ENCODE peak calls at places on chromosomes 2 and 18, in eight cellular contexts. N is esophagus squamous epithelium, Z is AG04450, S is dorsolateral prefrontal cortex, H is bronchial epithelial cell, I is left lung, L is GM23338, E is tibial artery. X is an unnamed sample. For H3K27me3, the result is how much of the 10 kb centered on the place peaks cover.

GRCh38 chr2:119580550-119581072 is 36.4 kb downstream of the CFAP221 start:
- DNase-seq in N (no peak), Z (no peak), S (no peak), H (no peak), I (no peak), L (no peak), E (no peak), X (no peak)

GRCh38 chr18:48732767-48733424 is 194.1 kb downstream of the CTIF start:
- DNase-seq in N (no peak), Z (no peak), S (no peak), H (peak), I (no peak), L (no peak), E (no peak), X (no peak)

GRCh38 chr2:134927195-134927594 is 8.6 kb downstream of the CCNT2 start:
- DNase-seq in N (no peak), Z (no peak), S (no peak), H (peak), I (no peak), L (no peak), E (no peak), X (no peak)

GRCh38 chr18:78558948-78559347 is 420.7 kb upstream of the SALL3 start:
- DNase-seq in N (no peak), Z (no peak), S (no peak), H (no peak), I (no peak), L (no peak), E (no peak), X (no peak)

GRCh38 chr2:42618972-42619371 is 50.5 kb downstream of the MTA3 start:
- DNase-seq in N (no peak), Z (no peak), S (no peak), H (peak), I (no peak), L (no peak), E (no peak), X (no peak)

GRCh38 chr2:9779572-9780264 is 63.6 kb upstream of the TAF1B start:
- DNase-seq in N (no peak), Z (no peak), S (no peak), H (no peak), I (no peak), L (no peak), E (no peak), X (no peak)

GRCh38 chr2:45649457-45649854 is 2.0 kb upstream of the PRKCE start:
- DNase-seq in N (no peak), Z (no peak), S (no peak), H (peak), I (no peak), L (no peak), E (no peak), X (no peak)

GRCh38 chr18:8794133-8794986 is 89.0 kb downstream of the MTCL1 start:
- DNase-seq in N (no peak), Z (no peak), S (no peak), H (peak), I (no peak), L (no peak), E (no peak), X (no peak)

GRCh38 chr2:132804045-132804444 is 134.0 kb upstream of the LYPD1 start:
- DNase-seq in N (no peak), Z (peak), S (no peak), H (peak), I (no peak), L (peak), E (no peak), X (no peak)

GRCh38 chr2:9250091-9250490 is 43.5 kb downstream of the ASAP2 start:
- DNase-seq in N (no peak), Z (no peak), S (no peak), H (peak), I (no peak), L (no peak), E (no peak), X (no peak)

GRCh38 chr18:55884498-55884897 is 296.5 kb upstream of the TCF4 start:
- DNase-seq in N (no peak), Z (no peak), S (no peak), H (no peak), I (no peak), L (no peak), E (no peak), X (no peak)

GRCh38 chr2:222707102-222707688 is 35.7 kb downstream of the MOGAT1 start:
- DNase-seq in N (no peak), Z (no peak), S (no peak), H (no peak), I (no peak), L (no peak), E (no peak), X (no peak)

GRCh38 chr18:7633171-7633570 is 66.1 kb downstream of the PTPRM start:
- DNase-seq in N (no peak), Z (no peak), S (no peak), H (no peak), I (no peak), L (no peak), E (no peak), X (no peak)

GRCh38 chr18:7272268-7273049 is 41.6 kb downstream of the LRRC30 start:
- DNase-seq in N (no peak), Z (peak), S (peak), H (peak), I (peak), L (peak), E (peak), X (no peak)

GRCh38 chr18:75211002-75211621 is 515 bp downstream of the TSHZ1 start:
- DNase-seq in N (no peak), Z (no peak), S (no peak), H (no peak), I (no peak), L (peak), E (no peak), X (peak)

GRCh38 chr2:25664531-25665307 is 8.7 kb downstream of the DTNB start:
- DNase-seq in N (no peak), Z (peak), S (no peak), H (peak), I (peak), L (peak), E (peak), X (no peak)

GRCh38 chr18:47413327-47413726 is 161.9 kb upstream of the SKOR2 start:
- DNase-seq in N (no peak), Z (no peak), S (no peak), H (no peak), I (no peak), L (no peak), E (no peak), X (no peak)

GRCh38 chr2:83817511-83817910 is 641.6 kb downstream of the SUCLG1 start:
- DNase-seq in N (no peak), Z (no peak), S (no peak), H (peak), I (no peak), L (peak), E (no peak), X (no peak)

GRCh38 chr2:235194836-235195235 is 243.0 kb downstream of the SH3BP4 start:
- DNase-seq in N (no peak), Z (no peak), S (no peak), H (no peak), I (no peak), L (no peak), E (no peak), X (no peak)

GRCh38 chr18:63161032-63161727 is 158.4 kb downstream of the BCL2 start:
- DNase-seq in N (no peak), Z (no peak), S (no peak), H (no peak), I (no peak), L (no peak), E (no peak), X (peak)

GRCh38 chr2:108069515-108070310 is 83.4 kb downstream of the SLC5A7 start:
- DNase-seq in N (no peak), Z (no peak), S (no peak), H (no peak), I (no peak), L (peak), E (no peak), X (no peak)

GRCh38 chr2:153403937-153404336 is 74.6 kb downstream of the RPRM start:
- DNase-seq in N (no peak), Z (no peak), S (no peak), H (no peak), I (no peak), L (no peak), E (no peak), X (no peak)

GRCh38 chr2:27717070-27717453 is 53.4 kb downstream of the SLC4A1AP start:
- DNase-seq in N (no peak), Z (no peak), S (peak), H (peak), I (no peak), L (peak), E (no peak), X (no peak)

GRCh38 chr18:2442726-2443275 is 128.5 kb downstream of the METTL4 start:
- DNase-seq in N (no peak), Z (no peak), S (no peak), H (peak), I (no peak), L (no peak), E (no peak), X (no peak)

GRCh38 chr2:58992062-58992736 is 751.1 kb upstream of the FANCL start:
- DNase-seq in N (no peak), Z (no peak), S (no peak), H (no peak), I (no peak), L (no peak), E (no peak), X (no peak)

GRCh38 chr2:55992465-55992864 is 68.9 kb upstream of the EFEMP1 start:
- DNase-seq in N (no peak), Z (peak), S (no peak), H (peak), I (no peak), L (no peak), E (peak), X (no peak)

GRCh38 chr2:39492095-39492590 is 55.1 kb upstream of the MAP4K3 start:
- DNase-seq in N (no peak), Z (peak), S (no peak), H (peak), I (no peak), L (no peak), E (no peak), X (peak)

GRCh38 chr2:199680482-199680881 is 170.5 kb downstream of the FTCDNL1 start:
- DNase-seq in N (no peak), Z (no peak), S (no peak), H (no peak), I (no peak), L (no peak), E (no peak), X (no peak)

GRCh38 chr2:111058264-111058663 is 62.5 kb upstream of the BCL2L11 start:
- DNase-seq in N (no peak), Z (no peak), S (no peak), H (no peak), I (no peak), L (no peak), E (no peak), X (no peak)

GRCh38 chr18:69455120-69455519 is 54.4 kb downstream of the DOK6 start:
- DNase-seq in N (no peak), Z (no peak), S (no peak), H (no peak), I (no peak), L (no peak), E (no peak), X (no peak)

GRCh38 chr2:141055526-141055925 is 1075.3 kb downstream of the LRP1B start:
- DNase-seq in N (no peak), Z (peak), S (no peak), H (peak), I (no peak), L (no peak), E (no peak), X (no peak)

GRCh38 chr2:156452971-156453370 is 16.8 kb downstream of the GPD2 start:
- DNase-seq in N (no peak), Z (no peak), S (no peak), H (no peak), I (no peak), L (no peak), E (no peak), X (no peak)

GRCh38 chr2:129780316-129781282 is 198.9 kb upstream of the RAB6C start:
- DNase-seq in N (no peak), Z (no peak), S (no peak), H (no peak), I (no peak), L (no peak), E (no peak), X (no peak)

GRCh38 chr18:12092398-12093229 is 1.0 kb upstream of the ANKRD62 start:
- DNase-seq in N (no peak), Z (no peak), S (no peak), H (no peak), I (no peak), L (peak), E (no peak), X (no peak)

GRCh38 chr2:188145885-188146284 is 145.8 kb upstream of the GULP1 start:
- DNase-seq in N (no peak), Z (no peak), S (no peak), H (no peak), I (no peak), L (peak), E (no peak), X (no peak)

GRCh38 chr2:230362030-230362691 is 35.2 kb downstream of the SP140L start:
- DNase-seq in N (no peak), Z (no peak), S (no peak), H (no peak), I (no peak), L (no peak), E (no peak), X (no peak)

GRCh38 chr2:12769492-12770105 is 52.9 kb downstream of the TRIB2 start:
- DNase-seq in N (no peak), Z (no peak), S (peak), H (no peak), I (no peak), L (peak), E (peak), X (no peak)

GRCh38 chr2:33022989-33023731 is 76.4 kb downstream of the LTBP1 start:
- DNase-seq in N (no peak), Z (peak), S (no peak), H (peak), I (no peak), L (no peak), E (no peak), X (no peak)

DNA sequence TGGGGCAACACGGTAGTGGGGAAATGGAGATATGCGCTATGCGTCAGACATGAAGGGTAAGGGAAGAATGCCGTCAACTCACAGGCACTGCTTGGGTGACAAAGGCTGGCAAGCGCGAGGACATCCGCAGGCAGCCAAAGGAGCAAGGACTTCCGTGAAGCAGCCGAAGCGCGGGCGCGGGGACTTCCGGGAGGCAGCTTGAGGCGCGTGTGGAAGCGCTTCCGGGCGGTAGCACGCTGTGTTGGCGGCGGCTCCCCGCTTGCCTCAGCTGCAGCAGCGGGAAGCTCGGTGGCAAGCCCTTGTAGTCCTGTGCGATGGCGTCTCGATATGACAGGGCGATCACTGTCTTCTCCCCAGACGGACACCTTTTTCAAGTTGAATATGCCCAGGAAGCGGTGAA is at the start of gene PSMA8:
- DNase-seq in N (no peak), Z (no peak), S (no peak), H (no peak), I (no peak), L (peak), E (no peak), X (peak)
- H3K4me3 ChIP-seq in N (peak), Z (peak), S (no peak), H (no peak), I (peak), L (peak), E (no peak), X (no peak)

GRCh38 chr2:127669056-127669455 is 6.3 kb downstream of the LIMS2 start:
- DNase-seq in N (no peak), Z (no peak), S (no peak), H (no peak), I (no peak), L (no peak), E (no peak), X (no peak)
- H3K27me3 ChIP-seq in N (under half), Z (under half), S (under half), H (under half), I (half or more), L (under half), E (under half), X (under half)

GRCh38 chr2:105786231-105787230 is 41.8 kb downstream of the NCK2 start:
- DNase-seq in N (no peak), Z (no peak), S (no peak), H (no peak), I (no peak), L (no peak), E (no peak), X (no peak)
- H3K4me3 ChIP-seq in N (no peak), Z (no peak), S (no peak), H (no peak), I (no peak), L (no peak), E (no peak), X (no peak)

GRCh38 chr2:104318001-104318555 is 535.8 kb upstream of the POU3F3 start:
- DNase-seq in N (no peak), Z (no peak), S (no peak), H (no peak), I (no peak), L (no peak), E (no peak), X (no peak)
- H3K27me3 ChIP-seq in N (under half), Z (under half), S (under half), H (under half), I (under half), L (under half), E (under half), X (under half)

GRCh38 chr18:23451491-23451890 is 1.6 kb upstream of the RIOK3 start:
- DNase-seq in N (no peak), Z (no peak), S (no peak), H (no peak), I (no peak), L (no peak), E (no peak), X (peak)
- H3K4me3 ChIP-seq in N (no peak), Z (no peak), S (no peak), H (no peak), I (no peak), L (no peak), E (no peak), X (peak)

DNA sequence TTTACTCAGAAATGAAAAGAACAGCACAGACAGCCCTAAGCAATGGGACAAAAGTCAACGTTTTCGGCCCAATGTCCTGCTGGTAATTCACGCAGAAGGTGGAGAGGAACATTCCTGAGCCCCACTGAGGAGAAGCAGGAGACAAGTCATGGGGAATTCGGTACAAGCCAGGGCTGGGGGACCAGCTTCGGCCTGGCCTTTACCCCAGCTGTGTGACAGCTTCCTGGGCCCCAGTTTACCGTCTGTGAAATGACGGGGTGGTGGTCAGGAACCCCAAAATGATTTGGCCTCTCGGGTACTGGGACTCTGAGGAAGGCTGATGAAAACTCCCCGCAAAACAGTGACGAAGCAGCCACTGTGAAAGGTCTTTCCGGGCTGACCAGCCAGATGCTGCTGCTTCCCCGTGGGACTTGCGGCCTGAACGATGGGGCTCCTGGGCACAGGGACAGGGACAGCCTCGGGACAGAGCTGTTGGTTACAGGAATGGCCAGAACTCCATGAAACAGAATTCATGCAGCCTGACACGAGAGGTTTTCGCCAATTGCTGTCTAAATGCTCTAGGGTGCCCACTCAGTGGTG is 21.6 kb downstream of the KIF1A start:
- DNase-seq in N (no peak), Z (no peak), S (peak), H (no peak), I (peak), L (no peak), E (peak), X (no peak)
- H3K27me3 ChIP-seq in N (under half), Z (half or more), S (under half), H (under half), I (half or more), L (under half), E (under half), X (under half)

GRCh38 chr2:171718720-171719119 is 31.5 kb downstream of the DYNC1I2 start:
- DNase-seq in N (no peak), Z (no peak), S (no peak), H (no peak), I (no peak), L (no peak), E (no peak), X (peak)
- H3K4me3 ChIP-seq in N (no peak), Z (no peak), S (no peak), H (no peak), I (no peak), L (no peak), E (no peak), X (no peak)

GRCh38 chr2:169108098-169108884 is 38.9 kb downstream of the DHRS9 start:
- DNase-seq in N (no peak), Z (no peak), S (no peak), H (no peak), I (no peak), L (no peak), E (no peak), X (no peak)
- H3K27me3 ChIP-seq in N (under half), Z (under half), S (under half), H (under half), I (under half), L (under half), E (under half), X (under half)